ENCODE peak calls at places on chromosomes 13 and 19, in seven cellular contexts. One of them, this sample, is unnamed. For H3K9me3, the result is how much of the 10 kb centered on the place peaks cover.

GRCh38 chr19:3397266-3398022 is 31.1 kb downstream of the NFIC start:
- DNase-seq in CD8-positive, alpha-beta T cell: no peak
- DNase-seq in breast epithelium: peak
- DNase-seq in neural progenitor cell: peak
- DNase-seq in T-helper 17 cell: no peak
- DNase-seq in right cardiac atrium: peak
- DNase-seq in hepatocyte: no peak
- DNase-seq in this sample: no peak

GRCh38 chr19:45952691-45953505 is 20.8 kb downstream of the NOVA2 start:
- DNase-seq in neural progenitor cell: peak
- DNase-seq in hepatocyte: peak
- DNase-seq in CD8-positive, alpha-beta T cell: no peak
- DNase-seq in right cardiac atrium: peak
- DNase-seq in breast epithelium: no peak
- DNase-seq in T-helper 17 cell: no peak
- DNase-seq in this sample: peak

GRCh38 chr19:7738023-7738422 is 6.1 kb upstream of the CLEC4G start:
- DNase-seq in hepatocyte: no peak
- DNase-seq in T-helper 17 cell: no peak
- DNase-seq in right cardiac atrium: no peak
- DNase-seq in breast epithelium: no peak
- DNase-seq in CD8-positive, alpha-beta T cell: no peak
- DNase-seq in neural progenitor cell: no peak
- DNase-seq in this sample: no peak

GRCh38 chr19:5341981-5342380 is 1.4 kb upstream of the PTPRS start:
- DNase-seq in CD8-positive, alpha-beta T cell: no peak
- DNase-seq in neural progenitor cell: no peak
- DNase-seq in breast epithelium: no peak
- DNase-seq in right cardiac atrium: no peak
- DNase-seq in T-helper 17 cell: no peak
- DNase-seq in hepatocyte: no peak
- DNase-seq in this sample: no peak

GRCh38 chr19:33758541-33759013 is 38.1 kb upstream of the KCTD15 start:
- DNase-seq in breast epithelium: no peak
- DNase-seq in hepatocyte: no peak
- DNase-seq in T-helper 17 cell: no peak
- DNase-seq in right cardiac atrium: no peak
- DNase-seq in CD8-positive, alpha-beta T cell: no peak
- DNase-seq in neural progenitor cell: no peak
- DNase-seq in this sample: no peak

GRCh38 chr19:19651076-19651475 is 7.6 kb upstream of the GMIP start:
- DNase-seq in right cardiac atrium: peak
- DNase-seq in hepatocyte: peak
- DNase-seq in T-helper 17 cell: no peak
- DNase-seq in breast epithelium: no peak
- DNase-seq in CD8-positive, alpha-beta T cell: no peak
- DNase-seq in neural progenitor cell: no peak
- DNase-seq in this sample: peak

GRCh38 chr19:16584825-16585801 is 12.9 kb upstream of the SLC35E1 start:
- DNase-seq in T-helper 17 cell: no peak
- DNase-seq in breast epithelium: no peak
- DNase-seq in CD8-positive, alpha-beta T cell: no peak
- DNase-seq in neural progenitor cell: no peak
- DNase-seq in hepatocyte: no peak
- DNase-seq in right cardiac atrium: peak
- DNase-seq in this sample: no peak

GRCh38 chr13:39897636-39898035 is 242.2 kb downstream of the COG6 start:
- DNase-seq in right cardiac atrium: no peak
- DNase-seq in T-helper 17 cell: no peak
- DNase-seq in hepatocyte: no peak
- DNase-seq in CD8-positive, alpha-beta T cell: no peak
- DNase-seq in breast epithelium: no peak
- DNase-seq in neural progenitor cell: no peak
- DNase-seq in this sample: no peak

GRCh38 chr19:19451429-19452240 is 46.2 kb downstream of the GATAD2A start:
- DNase-seq in hepatocyte: no peak
- DNase-seq in CD8-positive, alpha-beta T cell: peak
- DNase-seq in T-helper 17 cell: no peak
- DNase-seq in breast epithelium: no peak
- DNase-seq in right cardiac atrium: no peak
- DNase-seq in neural progenitor cell: no peak
- DNase-seq in this sample: no peak

GRCh38 chr13:102697264-102697663 is 2.4 kb upstream of the METTL21C start:
- DNase-seq in CD8-positive, alpha-beta T cell: no peak
- DNase-seq in neural progenitor cell: no peak
- DNase-seq in breast epithelium: no peak
- DNase-seq in hepatocyte: no peak
- DNase-seq in right cardiac atrium: no peak
- DNase-seq in T-helper 17 cell: no peak
- DNase-seq in this sample: no peak

GRCh38 chr13:21516806-21517205 is 57.7 kb upstream of the ZDHHC20 start:
- DNase-seq in hepatocyte: no peak
- DNase-seq in neural progenitor cell: no peak
- DNase-seq in breast epithelium: no peak
- DNase-seq in T-helper 17 cell: no peak
- DNase-seq in CD8-positive, alpha-beta T cell: no peak
- DNase-seq in right cardiac atrium: no peak
- DNase-seq in this sample: no peak

GRCh38 chr13:79907527-79907926 is 426.6 kb downstream of the NDFIP2 start:
- DNase-seq in breast epithelium: no peak
- DNase-seq in right cardiac atrium: no peak
- DNase-seq in neural progenitor cell: no peak
- DNase-seq in hepatocyte: no peak
- DNase-seq in CD8-positive, alpha-beta T cell: no peak
- DNase-seq in T-helper 17 cell: no peak
- DNase-seq in this sample: no peak

GRCh38 chr13:66618702-66619101 is 611.4 kb downstream of the PCDH9 start:
- DNase-seq in neural progenitor cell: peak
- DNase-seq in right cardiac atrium: no peak
- DNase-seq in hepatocyte: peak
- DNase-seq in T-helper 17 cell: no peak
- DNase-seq in breast epithelium: no peak
- DNase-seq in CD8-positive, alpha-beta T cell: no peak
- DNase-seq in this sample: no peak

GRCh38 chr13:101474419-101474957 is 22.0 kb downstream of the ITGBL1 start:
- DNase-seq in right cardiac atrium: peak
- DNase-seq in neural progenitor cell: peak
- DNase-seq in hepatocyte: peak
- DNase-seq in T-helper 17 cell: no peak
- DNase-seq in CD8-positive, alpha-beta T cell: no peak
- DNase-seq in breast epithelium: peak
- DNase-seq in this sample: no peak

GRCh38 chr19:48969276-48970138 is 4.4 kb downstream of the FTL start:
- DNase-seq in neural progenitor cell: no peak
- DNase-seq in right cardiac atrium: no peak
- DNase-seq in breast epithelium: no peak
- DNase-seq in T-helper 17 cell: no peak
- DNase-seq in CD8-positive, alpha-beta T cell: no peak
- DNase-seq in hepatocyte: no peak
- DNase-seq in this sample: no peak

GRCh38 chr13:71979616-71980015 is 112.6 kb upstream of the DACH1 start:
- DNase-seq in neural progenitor cell: peak
- DNase-seq in hepatocyte: peak
- DNase-seq in breast epithelium: no peak
- DNase-seq in CD8-positive, alpha-beta T cell: no peak
- DNase-seq in right cardiac atrium: no peak
- DNase-seq in T-helper 17 cell: no peak
- DNase-seq in this sample: no peak

GRCh38 chr13:50845211-50845610 is 1.7 kb upstream of the DLEU7 start:
- DNase-seq in CD8-positive, alpha-beta T cell: no peak
- DNase-seq in T-helper 17 cell: no peak
- DNase-seq in hepatocyte: no peak
- DNase-seq in right cardiac atrium: no peak
- DNase-seq in breast epithelium: no peak
- DNase-seq in neural progenitor cell: no peak
- DNase-seq in this sample: no peak

GRCh38 chr19:42293966-42294365 is 8.0 kb upstream of the PRR19 start:
- DNase-seq in breast epithelium: no peak
- DNase-seq in right cardiac atrium: no peak
- DNase-seq in neural progenitor cell: no peak
- DNase-seq in T-helper 17 cell: no peak
- DNase-seq in CD8-positive, alpha-beta T cell: no peak
- DNase-seq in hepatocyte: no peak
- DNase-seq in this sample: no peak

GRCh38 chr13:113155982-113156655 is 2.3 kb upstream of the PROZ start:
- DNase-seq in hepatocyte: no peak
- DNase-seq in breast epithelium: no peak
- DNase-seq in CD8-positive, alpha-beta T cell: no peak
- DNase-seq in neural progenitor cell: no peak
- DNase-seq in T-helper 17 cell: no peak
- DNase-seq in right cardiac atrium: no peak
- DNase-seq in this sample: no peak

GRCh38 chr13:37127706-37128241 is 22.3 kb upstream of the CSNK1A1L start:
- DNase-seq in neural progenitor cell: no peak
- DNase-seq in hepatocyte: no peak
- DNase-seq in breast epithelium: no peak
- DNase-seq in right cardiac atrium: peak
- DNase-seq in CD8-positive, alpha-beta T cell: no peak
- DNase-seq in T-helper 17 cell: no peak
- DNase-seq in this sample: no peak

GRCh38 chr19:3171894-3172679 is 6.5 kb upstream of the S1PR4 start:
- DNase-seq in breast epithelium: no peak
- DNase-seq in T-helper 17 cell: no peak
- DNase-seq in hepatocyte: peak
- DNase-seq in neural progenitor cell: no peak
- DNase-seq in right cardiac atrium: peak
- DNase-seq in CD8-positive, alpha-beta T cell: no peak
- DNase-seq in this sample: no peak

GRCh38 chr19:43914051-43914450 is 21.0 kb downstream of the ZNF45 start:
- DNase-seq in T-helper 17 cell: no peak
- DNase-seq in neural progenitor cell: no peak
- DNase-seq in hepatocyte: no peak
- DNase-seq in breast epithelium: no peak
- DNase-seq in CD8-positive, alpha-beta T cell: no peak
- DNase-seq in right cardiac atrium: no peak
- DNase-seq in this sample: no peak

GRCh38 chr19:43910884-43911283 is 24.2 kb downstream of the ZNF45 start:
- DNase-seq in T-helper 17 cell: no peak
- DNase-seq in breast epithelium: no peak
- DNase-seq in CD8-positive, alpha-beta T cell: no peak
- DNase-seq in right cardiac atrium: no peak
- DNase-seq in neural progenitor cell: no peak
- DNase-seq in hepatocyte: no peak
- DNase-seq in this sample: no peak

GRCh38 chr19:43908659-43909058 is 26.4 kb downstream of the ZNF45 start:
- DNase-seq in hepatocyte: no peak
- DNase-seq in neural progenitor cell: no peak
- DNase-seq in T-helper 17 cell: no peak
- DNase-seq in CD8-positive, alpha-beta T cell: no peak
- DNase-seq in right cardiac atrium: no peak
- DNase-seq in breast epithelium: no peak
- DNase-seq in this sample: no peak

GRCh38 chr19:43913383-43913782 is 21.7 kb downstream of the ZNF45 start:
- DNase-seq in neural progenitor cell: no peak
- DNase-seq in breast epithelium: no peak
- DNase-seq in right cardiac atrium: no peak
- DNase-seq in hepatocyte: no peak
- DNase-seq in CD8-positive, alpha-beta T cell: no peak
- DNase-seq in T-helper 17 cell: no peak
- DNase-seq in this sample: no peak
- H3K9me3 ChIP-seq in neural progenitor cell: under half
- H3K9me3 ChIP-seq in breast epithelium: half or more
- H3K9me3 ChIP-seq in right cardiac atrium: under half
- H3K9me3 ChIP-seq in hepatocyte: half or more
- H3K9me3 ChIP-seq in CD8-positive, alpha-beta T cell: half or more
- H3K9me3 ChIP-seq in T-helper 17 cell: under half
- H3K9me3 ChIP-seq in this sample: under half

GRCh38 chr19:44182145-44182544 is 17.2 kb downstream of the ZNF226 start:
- DNase-seq in CD8-positive, alpha-beta T cell: no peak
- DNase-seq in right cardiac atrium: no peak
- DNase-seq in hepatocyte: no peak
- DNase-seq in T-helper 17 cell: no peak
- DNase-seq in neural progenitor cell: no peak
- DNase-seq in breast epithelium: no peak
- DNase-seq in this sample: no peak
- H3K9me3 ChIP-seq in CD8-positive, alpha-beta T cell: half or more
- H3K9me3 ChIP-seq in right cardiac atrium: under half
- H3K9me3 ChIP-seq in hepatocyte: under half
- H3K9me3 ChIP-seq in T-helper 17 cell: under half
- H3K9me3 ChIP-seq in neural progenitor cell: under half
- H3K9me3 ChIP-seq in breast epithelium: half or more
- H3K9me3 ChIP-seq in this sample: under half

DNA sequence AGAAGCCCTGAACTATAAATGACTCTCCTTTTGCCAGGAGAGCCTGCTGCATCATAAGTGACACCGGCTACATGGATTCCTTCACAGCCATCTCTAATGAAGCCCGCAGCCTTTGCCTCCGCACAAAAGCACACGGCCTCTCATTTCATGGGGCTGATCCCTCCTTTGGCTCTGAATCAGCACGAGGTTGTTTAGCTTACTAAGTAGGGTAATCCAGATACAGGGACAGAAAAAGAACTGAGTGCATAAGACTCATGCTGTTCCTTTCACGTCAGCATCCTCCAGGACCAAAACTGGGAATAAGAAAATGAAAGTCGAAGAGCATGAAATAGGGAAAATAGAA is 136.3 kb downstream of the DCT start:
- DNase-seq in right cardiac atrium: no peak
- DNase-seq in hepatocyte: peak
- DNase-seq in breast epithelium: no peak
- DNase-seq in neural progenitor cell: peak
- DNase-seq in CD8-positive, alpha-beta T cell: no peak
- DNase-seq in T-helper 17 cell: no peak
- DNase-seq in this sample: no peak
- H3K9me3 ChIP-seq in right cardiac atrium: under half
- H3K9me3 ChIP-seq in hepatocyte: under half
- H3K9me3 ChIP-seq in breast epithelium: under half
- H3K9me3 ChIP-seq in neural progenitor cell: under half
- H3K9me3 ChIP-seq in CD8-positive, alpha-beta T cell: under half
- H3K9me3 ChIP-seq in T-helper 17 cell: under half
- H3K9me3 ChIP-seq in this sample: under half

DNA sequence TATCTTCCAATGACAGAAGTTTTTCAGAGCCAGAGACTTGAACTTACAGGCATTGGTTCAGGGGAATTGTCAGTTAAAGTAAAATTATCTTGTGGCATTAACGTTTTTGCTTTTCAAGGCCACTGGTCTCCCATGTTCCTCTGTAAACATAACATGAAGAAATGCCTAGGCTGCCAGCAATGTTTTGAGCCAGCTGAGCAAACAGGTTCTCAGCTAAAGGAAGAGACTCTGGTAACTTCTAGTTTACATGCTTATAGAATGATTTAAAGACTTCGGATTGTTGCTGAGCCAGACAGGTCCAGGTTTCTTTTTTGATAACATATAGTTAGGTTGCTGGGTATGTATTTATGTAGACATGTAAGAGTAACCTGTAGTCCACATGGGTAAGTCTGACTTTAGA is 35.7 kb downstream of the ZNF493 start:
- DNase-seq in neural progenitor cell: no peak
- DNase-seq in hepatocyte: no peak
- DNase-seq in T-helper 17 cell: no peak
- DNase-seq in breast epithelium: no peak
- DNase-seq in CD8-positive, alpha-beta T cell: no peak
- DNase-seq in right cardiac atrium: no peak
- DNase-seq in this sample: no peak
- H3K9me3 ChIP-seq in neural progenitor cell: under half
- H3K9me3 ChIP-seq in hepatocyte: under half
- H3K9me3 ChIP-seq in T-helper 17 cell: under half
- H3K9me3 ChIP-seq in breast epithelium: under half
- H3K9me3 ChIP-seq in CD8-positive, alpha-beta T cell: under half
- H3K9me3 ChIP-seq in right cardiac atrium: under half
- H3K9me3 ChIP-seq in this sample: under half

GRCh38 chr13:52029569-52029968 is 5.1 kb downstream of the UTP14C start:
- DNase-seq in neural progenitor cell: no peak
- DNase-seq in CD8-positive, alpha-beta T cell: no peak
- DNase-seq in right cardiac atrium: no peak
- DNase-seq in hepatocyte: no peak
- DNase-seq in T-helper 17 cell: no peak
- DNase-seq in breast epithelium: peak
- DNase-seq in this sample: no peak
- H3K9me3 ChIP-seq in neural progenitor cell: under half
- H3K9me3 ChIP-seq in CD8-positive, alpha-beta T cell: under half
- H3K9me3 ChIP-seq in right cardiac atrium: under half
- H3K9me3 ChIP-seq in hepatocyte: under half
- H3K9me3 ChIP-seq in T-helper 17 cell: under half
- H3K9me3 ChIP-seq in breast epithelium: under half
- H3K9me3 ChIP-seq in this sample: under half

This sample was measured in CD4-positive, alpha-beta memory T cell.